ENCODE peak calls at places on chromosomes 1 and 21, in six cellular contexts. C, Z, A, L, H and J are unnamed samples.

GRCh38 chr1:38284953-38285352 is 238.4 kb upstream of the POU3F1 start:
- DNase-seq in C (no peak), Z (no peak), A (no peak), L (no peak), H (no peak), J (no peak)

GRCh38 chr21:41695513-41695912 is 71.3 kb downstream of the RIPK4 start:
- DNase-seq in C (no peak), Z (no peak), A (no peak), L (no peak), H (no peak), J (no peak)

GRCh38 chr1:118960567-118961136 is 27.5 kb downstream of the TBX15 start:
- DNase-seq in C (no peak), Z (no peak), A (no peak), L (no peak), H (peak), J (no peak)

GRCh38 chr21:14591882-14592281 is 45.8 kb upstream of the SAMSN1 start:
- DNase-seq in C (no peak), Z (no peak), A (no peak), L (no peak), H (peak), J (no peak)

GRCh38 chr1:205480349-205481278 is 23.9 kb upstream of the CDK18 start:
- DNase-seq in C (no peak), Z (no peak), A (no peak), L (no peak), H (no peak), J (no peak)

GRCh38 chr1:119007343-119007671 is 19.2 kb upstream of the TBX15 start:
- DNase-seq in C (peak), Z (no peak), A (no peak), L (no peak), H (no peak), J (no peak)

GRCh38 chr1:159473335-159473734 is 33.8 kb downstream of the OR10J1 start:
- DNase-seq in C (no peak), Z (no peak), A (no peak), L (no peak), H (no peak), J (no peak)

GRCh38 chr1:91777196-91777595 is 108.8 kb downstream of the TGFBR3 start:
- DNase-seq in C (no peak), Z (no peak), A (no peak), L (no peak), H (no peak), J (no peak)

GRCh38 chr1:107599220-107599619 is 365.8 kb downstream of the VAV3 start:
- DNase-seq in C (no peak), Z (no peak), A (no peak), L (no peak), H (peak), J (peak)

GRCh38 chr1:245704341-245704740 is 549.6 kb downstream of the KIF26B start:
- DNase-seq in C (no peak), Z (no peak), A (no peak), L (no peak), H (no peak), J (no peak)

GRCh38 chr1:154972517-154973343 is 1.8 kb upstream of the CKS1B start:
- DNase-seq in C (peak), Z (peak), A (peak), L (peak), H (peak), J (peak)
- H2BK5ac ChIP-seq in C (no peak), Z (peak), A (peak), L (peak), H (peak), J (peak)

GRCh38 chr1:33181906-33182305 is at the start of gene TRIM62:
- DNase-seq in C (peak), Z (peak), A (peak), L (peak), H (peak), J (peak)
- H2BK5ac ChIP-seq in C (peak), Z (peak), A (peak), L (no peak), H (no peak), J (no peak)

GRCh38 chr1:7616953-7617352 is 154.1 kb upstream of the VAMP3 start:
- DNase-seq in C (no peak), Z (no peak), A (no peak), L (no peak), H (no peak), J (no peak)
- H2BK5ac ChIP-seq in C (no peak), Z (no peak), A (no peak), L (no peak), H (no peak), J (no peak)

GRCh38 chr1:15952317-15953258 is 23.3 kb downstream of the ZBTB17 start:
- DNase-seq in C (no peak), Z (peak), A (no peak), L (no peak), H (peak), J (no peak)
- H2BK5ac ChIP-seq in C (no peak), Z (peak), A (no peak), L (no peak), H (no peak), J (no peak)